ENCODE peak calls at places on chromosome 1, in nine cellular contexts. H, F, X, W, M, U, O, Q and B are unnamed samples.

GRCh38 chr1:119680723-119681122 is 31.0 kb upstream of the PHGDH start:
- DNase-seq in H (no peak), F (no peak), X (no peak), W (no peak), M (no peak), U (no peak), O (no peak), Q (no peak), B (no peak)

GRCh38 chr1:1157914-1158710 is 15.6 kb upstream of the TTLL10 start:
- DNase-seq in H (peak; percentile 60), F (peak; percentile 75), X (no peak), W (no peak), M (no peak), U (peak; percentile 38), O (peak; percentile 90), Q (peak; percentile 27), B (peak; percentile 53)

GRCh38 chr1:145999321-146000024 is 3.1 kb upstream of the TXNIP start:
- DNase-seq in H (no peak), F (peak; percentile 63), X (no peak), W (no peak), M (no peak), U (no peak), O (no peak), Q (no peak), B (no peak)

GRCh38 chr1:182259229-182259872 is 132.2 kb downstream of the GLUL start:
- DNase-seq in H (peak; percentile 79), F (peak; percentile 82), X (no peak), W (no peak), M (no peak), U (no peak), O (no peak), Q (peak; percentile 58), B (peak; percentile 94)

GRCh38 chr1:30444404-30444803 is 279.0 kb downstream of the MATN1 start:
- DNase-seq in H (no peak), F (no peak), X (no peak), W (no peak), M (no peak), U (no peak), O (no peak), Q (no peak), B (no peak)

GRCh38 chr1:182107218-182107617 is 45.7 kb upstream of the ZNF648 start:
- DNase-seq in H (no peak), F (no peak), X (no peak), W (no peak), M (no peak), U (no peak), O (no peak), Q (no peak), B (no peak)

GRCh38 chr1:209883341-209883971 is 54.6 kb upstream of the SYT14 start:
- DNase-seq in H (peak; percentile 64), F (no peak), X (no peak), W (peak; percentile 81), M (no peak), U (peak; percentile 91), O (no peak), Q (peak; percentile 95), B (peak; percentile 73)

GRCh38 chr1:119621714-119622113 is 26.4 kb downstream of the ZNF697 start:
- DNase-seq in H (no peak), F (no peak), X (no peak), W (no peak), M (no peak), U (no peak), O (no peak), Q (no peak), B (no peak)

GRCh38 chr1:106396023-106396422 is 660.5 kb upstream of the PRMT6 start:
- DNase-seq in H (no peak), F (no peak), X (no peak), W (no peak), M (no peak), U (no peak), O (no peak), Q (no peak), B (no peak)

GRCh38 chr1:232209357-232209756 is 420.6 kb downstream of the SIPA1L2 start:
- DNase-seq in H (no peak), F (no peak), X (no peak), W (no peak), M (no peak), U (no peak), O (no peak), Q (peak; percentile 19), B (no peak)

GRCh38 chr1:158771950-158772866 is at the start of gene OR6N1:
- DNase-seq in H (no peak), F (no peak), X (no peak), W (no peak), M (no peak), U (no peak), O (no peak), Q (no peak), B (no peak)

GRCh38 chr1:180229483-180230415 is at the start of gene LHX4:
- DNase-seq in H (peak; percentile 51), F (no peak), X (peak; percentile 47), W (no peak), M (no peak), U (peak; percentile 70), O (peak; percentile 89), Q (peak; percentile 20), B (peak; percentile 56)

GRCh38 chr1:65180977-65181376 is 33.0 kb downstream of the AK4 start:
- DNase-seq in H (no peak), F (no peak), X (no peak), W (no peak), M (no peak), U (no peak), O (no peak), Q (no peak), B (no peak)

GRCh38 chr1:74356493-74356892 is 121.3 kb downstream of the TNNI3K start:
- DNase-seq in H (no peak), F (no peak), X (no peak), W (peak; percentile 54), M (no peak), U (no peak), O (no peak), Q (peak; percentile 34), B (peak; percentile 93)

GRCh38 chr1:61051455-61052392 is 30.6 kb upstream of the NFIA start:
- DNase-seq in H (no peak), F (no peak), X (no peak), W (no peak), M (no peak), U (no peak), O (peak; percentile 31), Q (no peak), B (no peak)